ENCODE peak calls at places on chromosomes 6 and 20, in six cellular contexts. H is mucosa of gallbladder; M is AG08396; A is activated gamma-delta T cell treated with Interleukin-2 at 50 U/mL for 16 hours; U is HT-29; N is NK-92 treated with Interleukin-12 subunit alpha and Interleukin-12 subunit beta, amount 100 ng/mL, for 24 hours. B is an unnamed sample.

GRCh38 chr20:1087311-1087710 is 31.1 kb upstream of the PSMF1 start:
- DNase-seq in H (no peak), U (no peak), N (no peak), A (no peak), M (no peak), B (no peak)

GRCh38 chr6:107535626-107536025 is 45.7 kb downstream of the SOBP start:
- DNase-seq in M (no peak), N (no peak), A (no peak), U (no peak), H (no peak), B (no peak)

GRCh38 chr6:74715362-74716068 is 490.3 kb downstream of the COL12A1 start:
- DNase-seq in U (no peak), H (no peak), M (no peak), A (no peak), N (no peak), B (no peak)

GRCh38 chr6:81612136-81612535 is 140.3 kb downstream of the TENT5A start:
- DNase-seq in M (no peak), H (no peak), N (no peak), U (no peak), A (no peak), B (no peak)

GRCh38 chr6:37972994-37973757 is 153.6 kb downstream of the ZFAND3 start:
- DNase-seq in A (no peak), U (no peak), N (no peak), M (no peak), H (no peak), B (no peak)

GRCh38 chr6:20096506-20096905 is 115.8 kb downstream of the MBOAT1 start:
- DNase-seq in U (no peak), M (no peak), A (no peak), H (no peak), N (no peak), B (no peak)

GRCh38 chr6:169970306-169970988 is 219.0 kb downstream of the ERMARD start:
- DNase-seq in U (no peak), H (no peak), M (no peak), A (no peak), N (no peak), B (peak; percentile 78)

GRCh38 chr6:57315851-57316250 is 1.6 kb upstream of the PRIM2 start:
- DNase-seq in N (no peak), U (no peak), H (no peak), A (no peak), M (no peak), B (no peak)

GRCh38 chr6:111921108-111921507 is 47.9 kb upstream of the FYN start:
- DNase-seq in H (no peak), U (no peak), M (no peak), A (no peak), N (peak; percentile 6), B (no peak)

GRCh38 chr20:4476903-4477302 is 244.8 kb upstream of the PRND start:
- DNase-seq in H (no peak), U (no peak), N (no peak), M (no peak), A (no peak), B (no peak)

GRCh38 chr6:116450185-116450710 is 10.9 kb upstream of the CALHM6 start:
- DNase-seq in N (no peak), H (no peak), M (no peak), A (no peak), U (no peak), B (no peak)

GRCh38 chr6:53673138-53673801 is 7.7 kb upstream of the KLHL31 start:
- DNase-seq in M (peak; percentile 43), H (peak; percentile 67), U (peak; percentile 92), N (no peak), A (no peak), B (peak; percentile 67)

GRCh38 chr6:38350882-38351281 is 288.8 kb downstream of the BTBD9 start:
- DNase-seq in M (peak; percentile 43), A (no peak), U (peak; percentile 62), N (no peak), H (no peak), B (peak; percentile 46)

GRCh38 chr20:24339179-24339578 is 130.2 kb upstream of the SYNDIG1 start:
- DNase-seq in A (no peak), N (no peak), U (no peak), M (no peak), H (no peak), B (no peak)

GRCh38 chr6:19837511-19838441 is 606 bp downstream of the ID4 start:
- DNase-seq in H (no peak), A (no peak), U (no peak), M (peak; percentile 58), N (no peak), B (peak; percentile 88)

GRCh38 chr6:5446362-5447075 is 185.2 kb downstream of the FARS2 start:
- DNase-seq in M (no peak), N (no peak), A (no peak), H (no peak), U (no peak), B (peak; percentile 69)

GRCh38 chr20:61661583-61661982 is 404.1 kb downstream of the TAF4 start:
- DNase-seq in M (no peak), A (no peak), H (no peak), U (no peak), N (no peak), B (peak; percentile 78)

GRCh38 chr6:170271771-170272314 is 19.0 kb downstream of the DLL1 start:
- DNase-seq in H (peak; percentile 41), U (no peak), A (peak; percentile 59), N (no peak), M (no peak), B (no peak)

GRCh38 chr20:62955519-62956386 is 3.2 kb downstream of the SLC17A9 start:
- DNase-seq in M (no peak), A (no peak), U (no peak), N (no peak), H (peak; percentile 29), B (peak; percentile 85)

GRCh38 chr6:21680611-21681010 is 87.1 kb downstream of the SOX4 start:
- DNase-seq in M (no peak), H (no peak), N (no peak), A (no peak), U (no peak), B (no peak)

GRCh38 chr6:158149641-158150040 is 18.4 kb downstream of the SERAC1 start:
- DNase-seq in U (no peak), A (no peak), N (no peak), M (peak; percentile 21), H (no peak), B (peak; percentile 88)

GRCh38 chr6:137729866-137730629 is 137.0 kb upstream of the TNFAIP3 start:
- DNase-seq in N (no peak), M (no peak), H (no peak), A (no peak), U (no peak), B (no peak)

GRCh38 chr6:122872311-122872710 is 83.3 kb downstream of the SMPDL3A start:
- DNase-seq in A (no peak), H (no peak), M (no peak), U (no peak), N (no peak), B (no peak)

GRCh38 chr6:142774292-142774691 is 170.7 kb downstream of the HIVEP2 start:
- DNase-seq in N (no peak), U (no peak), A (no peak), M (no peak), H (no peak), B (no peak)

GRCh38 chr6:4322846-4323309 is 187.5 kb upstream of the ECI2 start:
- DNase-seq in M (no peak), A (no peak), N (no peak), H (no peak), U (no peak), B (no peak)

GRCh38 chr6:24951831-24952299 is 16.1 kb upstream of the RIPOR2 start:
- DNase-seq in U (no peak), M (no peak), N (no peak), A (peak; percentile 56), H (no peak), B (no peak)

GRCh38 chr20:64766-65322 is 22.6 kb upstream of the DEFB125 start:
- DNase-seq in A (no peak), M (no peak), H (no peak), U (no peak), N (no peak), B (no peak)

GRCh38 chr6:166418691-166419143 is 36.0 kb upstream of the MPC1 start:
- DNase-seq in A (peak; percentile 21), M (no peak), H (no peak), N (no peak), U (no peak), B (no peak)

GRCh38 chr6:169999367-169999766 is 247.9 kb downstream of the ERMARD start:
- DNase-seq in H (no peak), M (no peak), N (no peak), U (no peak), A (no peak), B (no peak)

GRCh38 chr6:132041706-132042105 is 90.5 kb upstream of the CCN2 start:
- DNase-seq in A (no peak), H (no peak), U (no peak), N (no peak), M (no peak), B (no peak)

GRCh38 chr6:57242505-57242904 is 20.4 kb upstream of the RAB23 start:
- DNase-seq in U (no peak), M (peak; percentile 61), H (no peak), A (no peak), N (no peak), B (peak; percentile 93)

GRCh38 chr6:161439093-161439492 is 165.2 kb upstream of the AGPAT4 start:
- DNase-seq in N (no peak), A (no peak), H (peak; percentile 48), M (peak; percentile 38), U (peak; percentile 46), B (peak; percentile 82)

B was measured in osteoblast.